ENCODE peak calls at places on chromosomes 12 and 14, in five cellular contexts. M is neuronal stem cell, B is trophoblast cell, W is mesenchymal stem cell, X is mesendoderm. O is an unnamed sample.

GRCh38 chr12:1204581-1205121 is 213.6 kb downstream of the ERC1 start:
- DNase-seq in X (no peak), B (peak; percentile 18), W (peak; percentile 29), M (no peak), O (no peak)

GRCh38 chr14:78606111-78606510 is 435.9 kb downstream of the NRXN3 start:
- DNase-seq in B (peak; percentile 18), M (no peak), X (no peak), W (peak; percentile 78), O (peak; percentile 75)

GRCh38 chr14:99881011-99881410 is 87.8 kb downstream of the EML1 start:
- DNase-seq in B (no peak), X (no peak), M (no peak), W (no peak), O (peak; percentile 35)

GRCh38 chr14:95106966-95107365 is 50.4 kb downstream of the DICER1 start:
- DNase-seq in M (no peak), W (no peak), B (no peak), X (no peak), O (peak; percentile 32)

GRCh38 chr14:67517083-67517482 is 16.0 kb upstream of the PLEKHH1 start:
- DNase-seq in W (no peak), M (no peak), X (peak; percentile 51), B (no peak), O (no peak)

GRCh38 chr14:24231263-24232120 is 675 bp downstream of the NEDD8 start:
- DNase-seq in W (no peak), B (peak; percentile 10), M (no peak), X (no peak), O (no peak)

GRCh38 chr14:54570651-54571415 is 3.9 kb downstream of the SAMD4A start:
- DNase-seq in B (peak; percentile 26), W (peak; percentile 91), M (no peak), X (no peak), O (peak; percentile 95)

GRCh38 chr14:67516679-67517078 is 16.4 kb upstream of the PLEKHH1 start:
- DNase-seq in M (no peak), X (no peak), B (no peak), W (no peak), O (no peak)

GRCh38 chr12:115135800-115136211 is 451.8 kb upstream of the TBX3 start:
- DNase-seq in X (no peak), M (no peak), B (no peak), W (peak; percentile 74), O (peak; percentile 49)

GRCh38 chr12:115541891-115542361 is 735.6 kb downstream of the MED13L start:
- DNase-seq in B (no peak), W (no peak), X (no peak), M (no peak), O (no peak)

DNA sequence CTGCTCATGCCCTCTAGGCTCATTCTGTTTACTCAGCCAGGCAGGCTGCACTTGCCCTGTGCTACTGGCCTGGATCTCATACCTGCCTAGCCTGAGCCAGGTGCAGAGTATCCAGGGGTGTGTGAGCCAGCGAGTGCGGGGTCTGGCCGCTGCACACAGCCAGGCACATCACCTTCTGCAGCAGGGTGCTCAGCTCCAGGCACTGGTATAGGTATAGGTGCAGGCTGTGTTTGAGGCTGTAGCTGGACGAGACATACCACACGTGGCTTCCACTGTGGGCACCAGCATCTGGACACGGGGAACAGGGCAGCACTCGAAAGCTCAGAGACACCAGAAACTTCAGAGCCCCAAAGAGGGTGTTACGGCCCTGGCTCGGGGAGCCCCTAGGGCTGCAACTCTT is 424.2 kb downstream of the RERGL start:
- DNase-seq in W (no peak), B (no peak), X (no peak), M (no peak), O (no peak)
- H3K23ac ChIP-seq in W (no peak overlapping the region), B (no peak overlapping the region), X (no peak overlapping the region), M (no peak overlapping the region), O (no peak overlapping the region)

DNA sequence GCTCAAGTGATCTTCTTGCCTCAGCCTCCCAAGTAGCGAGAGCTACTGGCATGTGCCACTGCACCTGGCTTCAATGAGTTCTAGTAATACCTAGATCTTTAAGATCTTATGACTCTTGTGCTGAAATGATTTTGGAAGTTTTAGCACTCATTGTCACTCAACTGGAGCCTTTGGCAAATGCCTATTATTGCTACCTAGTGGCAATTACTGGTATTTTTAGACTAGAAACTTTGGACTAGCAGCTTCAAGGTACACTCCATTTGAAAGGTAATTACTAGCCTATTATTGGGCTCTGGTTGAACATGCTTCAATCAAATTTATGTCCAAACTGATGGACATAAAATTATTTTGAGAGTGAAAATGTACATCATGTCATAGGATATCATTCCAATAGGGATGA is 80.7 kb upstream of the MUCL1 start:
- DNase-seq in X (no peak), B (no peak), W (no peak), M (no peak), O (no peak)
- H3K23ac ChIP-seq in X (no peak overlapping the region), B (no peak overlapping the region), W (no peak overlapping the region), M (no peak overlapping the region), O (no peak overlapping the region)

GRCh38 chr14:65103150-65103760 is 938 bp upstream of the MAX start:
- DNase-seq in X (peak; percentile 18), W (peak; percentile 25), B (peak; percentile 29), M (no peak), O (peak; percentile 27)
- H3K23ac ChIP-seq in X (no peak overlapping the region), W (no peak overlapping the region), B (no peak overlapping the region), M (peak overlapping the region; percentile 23), O (no peak overlapping the region)

GRCh38 chr14:61694830-61695694 is at the start of gene HIF1A:
- DNase-seq in W (peak; percentile 99), B (peak; percentile 98), X (peak; percentile 100), M (peak; percentile 98), O (peak; percentile 99)
- H3K23ac ChIP-seq in W (peak within 1 kb of the TSS; percentile 98), B (no peak within 1 kb of the TSS), X (no peak within 1 kb of the TSS), M (peak within 1 kb of the TSS; percentile 100), O (peak within 1 kb of the TSS; percentile 81)

GRCh38 chr12:5039815-5040214 is 3.9 kb upstream of the KCNA5 start:
- DNase-seq in W (no peak), M (no peak), X (no peak), B (no peak), O (no peak)
- H3K23ac ChIP-seq in W (no peak overlapping the region), M (no peak overlapping the region), X (no peak overlapping the region), B (no peak overlapping the region), O (no peak overlapping the region)

GRCh38 chr14:89592961-89593360 is 175.9 kb upstream of the FOXN3 start:
- DNase-seq in X (no peak), B (no peak), W (no peak), M (no peak), O (no peak)
- H3K23ac ChIP-seq in X (no peak overlapping the region), B (no peak overlapping the region), W (no peak overlapping the region), M (no peak overlapping the region), O (no peak overlapping the region)

O was measured in IMR-90.